ENCODE peak calls at places on chromosomes 16 and 17, in four cellular contexts. Y is dorsolateral prefrontal cortex, A is pancreas, W is cardiac muscle cell. V is an unnamed sample.

GRCh38 chr17:78538033-78538776 is 39.0 kb downstream of the DNAH17 start:
- DNase-seq in Y (no peak), A (no peak), W (peak), V (peak)

GRCh38 chr17:4657678-4658077 is 16.2 kb upstream of the ALOX15 start:
- DNase-seq in Y (no peak), A (no peak), W (peak), V (no peak)

GRCh38 chr17:19645608-19646250 is 2.8 kb upstream of the ALDH3A2 start:
- DNase-seq in Y (peak), A (no peak), W (peak), V (peak)

GRCh38 chr17:27466376-27466747 is 10.1 kb downstream of the KSR1 start:
- DNase-seq in Y (no peak), A (no peak), W (no peak), V (peak)

GRCh38 chr17:83041305-83041704 is 38.1 kb upstream of the METRNL start:
- DNase-seq in Y (no peak), A (no peak), W (no peak), V (peak)

GRCh38 chr17:36602924-36603384 is 1.6 kb downstream of the MRM1 start:
- DNase-seq in Y (peak), A (peak), W (peak), V (peak)

GRCh38 chr16:72099377-72099818 is 5.8 kb downstream of the DHX38 start:
- DNase-seq in Y (peak), A (peak), W (peak), V (peak)

GRCh38 chr16:84315422-84315821 is 20.7 kb downstream of the WFDC1 start:
- DNase-seq in Y (no peak), A (no peak), W (no peak), V (no peak)

GRCh38 chr16:89633064-89633631 is 19.7 kb downstream of the DPEP1 start:
- DNase-seq in Y (no peak), A (no peak), W (no peak), V (no peak)

GRCh38 chr17:35749560-35750412 is 3.3 kb downstream of the GAS2L2 start:
- DNase-seq in Y (no peak), A (no peak), W (peak), V (peak)

GRCh38 chr17:29760771-29761682 is 138.3 kb upstream of the CORO6 start:
- DNase-seq in Y (peak), A (peak), W (peak), V (peak)

GRCh38 chr16:21637032-21637968 is 15.1 kb downstream of the IGSF6 start:
- DNase-seq in Y (no peak), A (no peak), W (no peak), V (no peak)

GRCh38 chr17:45394913-45395568 is 37.6 kb downstream of the ARHGAP27 start:
- DNase-seq in Y (peak), A (peak), W (peak), V (peak)

GRCh38 chr17:62919388-62919787 is 46.6 kb upstream of the TANC2 start:
- DNase-seq in Y (no peak), A (peak), W (no peak), V (no peak)

GRCh38 chr17:38761612-38762011 is 9.1 kb downstream of the PSMB3 start:
- DNase-seq in Y (no peak), A (no peak), W (peak), V (peak)

GRCh38 chr16:75345711-75346110 is 87.6 kb downstream of the CFDP1 start:
- DNase-seq in Y (no peak), A (no peak), W (no peak), V (no peak)

GRCh38 chr17:8489841-8490240 is 54.2 kb downstream of the NDEL1 start:
- DNase-seq in Y (no peak), A (no peak), W (no peak), V (no peak)

GRCh38 chr17:5921919-5922318 is 148.3 kb upstream of the WSCD1 start:
- DNase-seq in Y (no peak), A (no peak), W (no peak), V (peak)

GRCh38 chr16:21260870-21261791 is 17.0 kb downstream of the CRYM start:
- DNase-seq in Y (no peak), A (peak), W (peak), V (no peak)

GRCh38 chr16:23518435-23518891 is 8.2 kb upstream of the GGA2 start:
- DNase-seq in Y (no peak), A (no peak), W (peak), V (no peak)

GRCh38 chr17:38730526-38731379 is 612 bp downstream of the CISD3 start:
- DNase-seq in Y (peak), A (peak), W (peak), V (peak)

GRCh38 chr16:24255446-24256352 is at the start of gene CACNG3:
- DNase-seq in Y (peak), A (peak), W (peak), V (peak)

GRCh38 chr16:51510416-51510815 is 359.3 kb upstream of the SALL1 start:
- DNase-seq in Y (peak), A (no peak), W (no peak), V (no peak)

GRCh38 chr17:59558039-59558438 is 7.4 kb upstream of the DHX40 start:
- DNase-seq in Y (no peak), A (no peak), W (no peak), V (no peak)

GRCh38 chr16:67013823-67014640 is 14.9 kb upstream of the CBFB start:
- DNase-seq in Y (peak), A (peak), W (peak), V (peak)

GRCh38 chr16:57377080-57377841 is 5.0 kb downstream of the CX3CL1 start:
- DNase-seq in Y (no peak), A (no peak), W (peak), V (peak)

GRCh38 chr16:56983211-56983751 is 6.1 kb upstream of the NLRC5 start:
- DNase-seq in Y (no peak), A (no peak), W (no peak), V (peak)

GRCh38 chr17:32626371-32626770 is 139.6 kb downstream of the CDK5R1 start:
- DNase-seq in Y (no peak), A (no peak), W (no peak), V (no peak)

GRCh38 chr16:74667215-74667765 is 613 bp upstream of the RFWD3 start:
- DNase-seq in Y (peak), A (no peak), W (peak), V (peak)

GRCh38 chr16:22673463-22673862 is 140.5 kb upstream of the HS3ST2 start:
- DNase-seq in Y (no peak), A (no peak), W (no peak), V (no peak)

GRCh38 chr17:30296499-30297038 is 4.8 kb upstream of the BLMH start:
- DNase-seq in Y (no peak), A (no peak), W (no peak), V (no peak)

GRCh38 chr17:74987909-74988711 is 678 bp downstream of the CDR2L start:
- DNase-seq in Y (peak), A (peak), W (peak), V (peak)

GRCh38 chr16:14486520-14487303 is 143.3 kb downstream of the PARN start:
- DNase-seq in Y (peak), A (peak), W (peak), V (no peak)

DNA sequence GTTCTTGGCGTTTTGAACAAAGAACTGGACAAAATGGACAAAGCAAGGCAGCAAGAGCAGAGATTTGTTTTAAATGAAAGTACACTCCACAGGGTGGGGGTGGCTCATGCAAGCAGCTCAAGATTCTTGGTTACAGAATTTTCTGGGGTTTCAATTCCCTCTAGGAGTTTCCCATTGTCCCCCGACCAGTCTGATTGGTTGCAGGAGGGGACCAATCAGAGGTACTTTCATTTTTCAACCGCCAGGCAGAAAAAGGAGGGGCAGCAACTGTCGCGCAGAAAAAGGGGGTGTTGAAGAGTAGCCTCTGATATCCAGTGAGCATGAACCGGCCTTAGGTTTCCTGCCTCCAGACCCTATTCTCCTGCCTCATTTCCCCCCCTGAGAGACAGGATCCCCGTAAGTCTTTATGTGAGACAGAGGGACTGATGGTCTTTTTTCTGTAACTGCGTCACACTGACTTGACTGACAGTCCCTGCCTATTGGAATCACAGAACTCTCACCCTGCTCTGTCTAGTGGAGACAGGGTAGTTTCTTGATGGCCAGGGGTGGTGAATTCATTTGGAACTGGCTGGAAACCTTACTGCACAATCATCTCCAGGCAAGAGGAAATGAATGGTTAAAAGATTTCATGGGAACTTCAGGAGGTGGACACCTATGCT is 59.4 kb upstream of the ALOX12 start:
- DNase-seq in Y (peak), A (no peak), W (peak), V (peak)
- H3K4me3 ChIP-seq in Y (peak), A (no peak), W (no peak), V (no peak)

GRCh38 chr16:82037666-82038065 is 2.6 kb downstream of the HSD17B2 start:
- DNase-seq in Y (no peak), A (no peak), W (no peak), V (no peak)

GRCh38 chr16:82033683-82034300 is 1.3 kb upstream of the HSD17B2 start:
- DNase-seq in Y (no peak), A (no peak), W (no peak), V (no peak)

GRCh38 chr16:82033006-82033405 is 2.0 kb upstream of the HSD17B2 start:
- DNase-seq in Y (no peak), A (peak), W (no peak), V (no peak)

GRCh38 chr16:82037251-82037650 is 2.2 kb downstream of the HSD17B2 start:
- DNase-seq in Y (no peak), A (no peak), W (no peak), V (no peak)

GRCh38 chr16:82034981-82035612 is at the start of gene HSD17B2:
- DNase-seq in Y (no peak), A (no peak), W (no peak), V (no peak)
- H3K4me3 ChIP-seq in Y (no peak), A (no peak), W (no peak), V (no peak)

DNA sequence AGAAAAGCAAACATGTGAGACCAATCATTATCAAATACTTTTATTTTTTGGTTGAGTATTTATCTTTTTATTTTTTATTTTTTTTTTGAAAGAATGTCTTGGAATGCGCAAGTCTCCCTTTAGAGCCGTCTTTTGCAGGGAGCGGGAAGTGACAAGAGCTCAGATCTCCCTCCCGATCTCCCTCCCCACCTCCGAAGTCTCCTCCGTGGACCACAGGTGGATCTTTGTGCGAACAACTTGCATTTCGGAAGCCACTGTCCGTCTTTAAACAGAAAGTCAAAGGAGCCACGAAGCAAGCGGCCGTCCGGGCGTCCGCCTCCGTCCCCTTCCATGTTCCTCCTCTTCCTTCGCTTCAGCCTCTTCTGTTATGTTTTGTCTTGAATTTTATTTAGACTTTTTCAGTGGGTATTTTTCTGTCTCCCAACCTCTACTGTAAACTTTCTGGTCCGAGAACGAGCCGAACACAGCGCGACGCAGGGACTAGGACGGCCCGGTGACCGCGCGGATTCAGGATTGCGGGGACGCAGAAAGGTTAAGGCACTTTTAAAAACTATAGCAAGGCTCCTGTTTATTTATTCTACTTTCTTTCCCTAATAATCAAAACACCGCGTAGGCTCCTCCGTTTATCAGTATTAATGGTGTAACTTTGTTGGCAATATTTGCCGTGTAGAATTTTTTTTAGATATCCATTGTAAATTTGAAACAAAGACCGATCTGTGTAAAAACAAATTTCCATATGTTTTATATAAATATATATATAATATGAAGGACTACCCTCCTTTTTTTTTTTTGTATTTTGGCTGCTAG is 3.3 kb downstream of the FOXF1 start:
- DNase-seq in Y (no peak), A (no peak), W (no peak), V (no peak)
- H3K4me3 ChIP-seq in Y (no peak), A (no peak), W (no peak), V (no peak)

DNA sequence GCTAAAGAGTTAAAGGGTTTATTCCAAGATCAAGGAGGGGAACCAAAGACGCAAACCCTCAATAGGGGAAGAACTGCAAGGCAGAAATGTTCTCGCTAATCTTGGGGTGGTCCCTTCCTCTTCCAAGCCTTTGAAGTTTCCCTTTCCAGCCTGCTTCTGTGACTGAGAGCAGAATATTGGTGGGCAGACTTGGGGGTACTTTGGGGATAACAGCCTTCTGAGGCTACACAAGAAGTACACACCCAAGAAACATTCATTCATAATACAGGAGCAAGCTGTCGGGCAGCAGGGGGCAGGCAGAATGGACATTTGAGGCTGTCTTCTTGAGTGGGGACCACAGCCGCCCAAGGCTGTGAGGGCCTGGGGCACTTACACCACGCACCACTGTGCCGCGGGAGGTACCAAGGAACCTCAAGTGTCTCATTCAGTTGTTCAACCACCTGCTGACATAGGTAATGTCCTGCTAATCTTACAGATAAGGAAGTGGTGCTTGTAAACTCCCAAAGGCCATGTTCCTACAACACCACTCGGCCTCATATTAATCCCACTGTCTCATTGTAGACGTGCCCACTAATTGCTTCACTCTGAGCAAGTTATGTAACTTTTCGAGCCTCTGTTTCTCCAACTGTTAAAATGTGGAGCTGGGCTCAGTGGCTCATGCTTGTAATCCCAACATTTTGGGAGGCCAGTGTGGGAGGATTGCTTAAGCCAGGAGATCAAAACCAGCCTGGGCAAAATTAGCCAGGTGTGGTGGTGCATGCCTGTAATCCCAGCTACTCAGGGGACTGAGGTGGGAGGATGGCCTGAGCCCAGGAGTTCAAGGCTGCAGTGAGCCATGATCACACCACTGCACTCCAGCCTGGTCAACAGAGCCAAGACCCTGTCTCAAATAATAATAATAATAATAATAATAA is 2.5 kb upstream of the MRPS23 start:
- DNase-seq in Y (no peak), A (no peak), W (no peak), V (peak)
- H3K4me3 ChIP-seq in Y (no peak), A (no peak), W (no peak), V (no peak)

DNA sequence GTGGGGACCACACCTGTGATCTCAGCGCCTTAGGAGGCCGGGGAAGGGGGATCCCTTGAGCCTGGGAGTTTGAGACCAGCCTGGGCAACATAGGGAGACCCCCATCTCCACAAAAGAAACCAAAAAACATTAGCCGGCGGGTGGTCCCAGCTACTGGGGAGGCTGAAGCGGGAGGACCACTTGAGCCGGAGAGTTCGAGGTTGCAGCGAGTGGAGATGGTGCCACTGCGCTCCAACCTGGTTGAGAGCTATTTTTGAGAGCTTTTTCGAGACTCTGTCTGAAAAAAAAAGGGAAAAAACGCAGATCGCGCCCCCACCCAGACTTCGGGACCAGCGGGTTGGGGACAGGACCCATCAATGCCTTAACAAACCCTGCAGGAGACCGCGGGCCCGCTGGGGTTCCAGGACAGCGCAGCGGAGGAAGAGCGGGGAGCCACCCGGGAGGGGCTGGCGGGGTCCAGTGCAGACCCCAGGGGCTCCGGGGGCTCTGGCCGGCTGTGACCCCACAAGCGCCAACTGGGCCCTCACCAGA is 762 bp upstream of the BAIAP3 start:
- DNase-seq in Y (no peak), A (no peak), W (no peak), V (no peak)
- H3K4me3 ChIP-seq in Y (peak), A (no peak), W (no peak), V (peak)

DNA sequence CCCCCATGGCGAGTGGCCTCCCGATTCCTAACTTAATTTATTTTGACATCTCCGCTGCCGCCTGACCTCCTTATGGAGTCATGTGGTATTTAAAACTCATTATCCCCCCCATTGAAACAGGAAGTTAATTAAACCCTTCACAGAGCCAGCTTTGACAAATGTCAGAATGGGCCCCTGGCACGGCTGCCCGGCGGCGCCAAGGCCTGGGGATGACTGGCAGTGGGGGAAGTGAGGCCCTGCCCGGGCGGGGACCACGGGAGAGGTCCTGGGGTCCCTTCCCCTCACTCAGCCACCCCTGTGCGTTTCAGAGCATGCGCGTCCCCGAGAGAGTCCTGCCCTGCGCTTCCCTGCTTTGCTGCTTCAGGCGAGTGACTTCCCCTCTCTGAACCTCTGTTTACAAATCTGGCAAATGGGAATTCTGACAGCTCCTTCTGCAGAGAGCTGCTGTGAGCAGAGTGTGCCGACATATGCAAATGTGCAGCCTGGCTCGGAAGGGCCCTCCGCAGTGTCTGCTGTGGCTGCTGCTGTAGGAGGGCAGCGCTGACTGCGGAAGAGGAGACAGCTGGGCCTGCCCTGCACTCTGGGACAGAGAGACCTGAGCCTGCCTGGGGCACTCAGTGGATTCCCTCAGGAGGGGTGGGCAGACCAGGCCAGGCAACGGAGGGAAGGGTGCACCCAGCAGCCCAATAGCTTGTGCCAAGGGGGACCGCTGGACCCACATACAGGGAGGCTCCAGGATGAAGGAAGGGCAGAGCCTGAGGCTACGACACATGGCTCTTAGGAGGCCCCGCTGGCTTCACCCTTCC is 4.4 kb upstream of the ZFPM1 start:
- DNase-seq in Y (no peak), A (no peak), W (no peak), V (no peak)
- H3K4me3 ChIP-seq in Y (no peak), A (no peak), W (no peak), V (no peak)

GRCh38 chr16:81752225-81752875 is 26.7 kb upstream of the PLCG2 start:
- DNase-seq in Y (no peak), A (no peak), W (peak), V (peak)
- H3K4me3 ChIP-seq in Y (no peak), A (no peak), W (no peak), V (no peak)